ENCODE peak calls at places on chromosomes 11 and 22, in six cellular contexts. One of them, this sample, is unnamed.
A peak's percentile ranks its signal among the peaks of the same experiment; 100 is the strongest.

GRCh38 chr11:62472063-62472884 is 53.4 kb downstream of the SCGB1A1 start:
- DNase-seq in WTC11: no peak
- DNase-seq in HepG2: peak; percentile 46
- DNase-seq in GM12878: no peak
- DNase-seq in K562: peak; percentile 79
- DNase-seq in H1: no peak
- DNase-seq in this sample: peak; percentile 59

GRCh38 chr11:70872950-70873735 is 379.2 kb downstream of the SHANK2 start:
- DNase-seq in WTC11: peak; percentile 57
- DNase-seq in HepG2: no peak
- DNase-seq in GM12878: no peak
- DNase-seq in K562: no peak
- DNase-seq in H1: peak; percentile 10
- DNase-seq in this sample: no peak

GRCh38 chr11:99257131-99257530 is 236.4 kb downstream of the CNTN5 start:
- DNase-seq in WTC11: no peak
- DNase-seq in HepG2: peak; percentile 72
- DNase-seq in GM12878: no peak
- DNase-seq in K562: no peak
- DNase-seq in H1: no peak
- DNase-seq in this sample: no peak

GRCh38 chr11:6052374-6052773 is 21.8 kb upstream of the OR56A1 start:
- DNase-seq in WTC11: no peak
- DNase-seq in HepG2: no peak
- DNase-seq in GM12878: no peak
- DNase-seq in K562: no peak
- DNase-seq in H1: no peak
- DNase-seq in this sample: no peak

GRCh38 chr11:134498326-134499139 is 86.5 kb upstream of the B3GAT1 start:
- DNase-seq in WTC11: peak; percentile 6
- DNase-seq in HepG2: no peak
- DNase-seq in GM12878: no peak
- DNase-seq in K562: no peak
- DNase-seq in H1: no peak
- DNase-seq in this sample: no peak

GRCh38 chr11:17423533-17424310 is 35.3 kb upstream of the KCNJ11 start:
- DNase-seq in WTC11: no peak
- DNase-seq in HepG2: peak; percentile 58
- DNase-seq in GM12878: no peak
- DNase-seq in K562: no peak
- DNase-seq in H1: no peak
- DNase-seq in this sample: no peak

GRCh38 chr11:96014234-96014633 is 90.3 kb upstream of the MTMR2 start:
- DNase-seq in WTC11: no peak
- DNase-seq in HepG2: peak; percentile 97
- DNase-seq in GM12878: peak; percentile 36
- DNase-seq in K562: no peak
- DNase-seq in H1: no peak
- DNase-seq in this sample: peak; percentile 16

GRCh38 chr11:12174145-12175143 is 64.1 kb downstream of the MICAL2 start:
- DNase-seq in WTC11: no peak
- DNase-seq in HepG2: no peak
- DNase-seq in GM12878: peak; percentile 81
- DNase-seq in K562: no peak
- DNase-seq in H1: no peak
- DNase-seq in this sample: no peak

GRCh38 chr11:70668204-70669202 is 270.2 kb downstream of the CTTN start:
- DNase-seq in WTC11: no peak
- DNase-seq in HepG2: no peak
- DNase-seq in GM12878: no peak
- DNase-seq in K562: no peak
- DNase-seq in H1: no peak
- DNase-seq in this sample: no peak

GRCh38 chr11:267491-267994 is 10.7 kb upstream of the NLRP6 start:
- DNase-seq in WTC11: no peak
- DNase-seq in HepG2: no peak
- DNase-seq in GM12878: peak; percentile 35
- DNase-seq in K562: peak; percentile 68
- DNase-seq in H1: no peak
- DNase-seq in this sample: no peak

GRCh38 chr11:128890543-128891409 is at the start of gene KCNJ5:
- DNase-seq in WTC11: peak; percentile 56
- DNase-seq in HepG2: no peak
- DNase-seq in GM12878: no peak
- DNase-seq in K562: no peak
- DNase-seq in H1: no peak
- DNase-seq in this sample: no peak

GRCh38 chr11:2428322-2428795 is 16.0 kb downstream of the TRPM5 start:
- DNase-seq in WTC11: peak; percentile 88
- DNase-seq in HepG2: peak; percentile 61
- DNase-seq in GM12878: no peak
- DNase-seq in K562: peak; percentile 76
- DNase-seq in H1: no peak
- DNase-seq in this sample: peak; percentile 52

GRCh38 chr22:37240240-37240940 is 3.7 kb downstream of the RAC2 start:
- DNase-seq in WTC11: no peak
- DNase-seq in HepG2: no peak
- DNase-seq in GM12878: no peak
- DNase-seq in K562: no peak
- DNase-seq in H1: no peak
- DNase-seq in this sample: no peak

GRCh38 chr11:16406226-16406625 is 49.9 kb upstream of the SOX6 start:
- DNase-seq in WTC11: no peak
- DNase-seq in HepG2: no peak
- DNase-seq in GM12878: no peak
- DNase-seq in K562: no peak
- DNase-seq in H1: no peak
- DNase-seq in this sample: no peak

GRCh38 chr11:16408619-16409018 is 52.3 kb upstream of the SOX6 start:
- DNase-seq in WTC11: no peak
- DNase-seq in HepG2: no peak
- DNase-seq in GM12878: no peak
- DNase-seq in K562: peak; percentile 14
- DNase-seq in H1: no peak
- DNase-seq in this sample: no peak

GRCh38 chr11:16412525-16413194 is 56.3 kb upstream of the SOX6 start:
- DNase-seq in WTC11: no peak
- DNase-seq in HepG2: no peak
- DNase-seq in GM12878: no peak
- DNase-seq in K562: no peak
- DNase-seq in H1: no peak
- DNase-seq in this sample: no peak

GRCh38 chr11:16404781-16405180 is 48.4 kb upstream of the SOX6 start:
- DNase-seq in WTC11: no peak
- DNase-seq in HepG2: no peak
- DNase-seq in GM12878: no peak
- DNase-seq in K562: no peak
- DNase-seq in H1: no peak
- DNase-seq in this sample: no peak

GRCh38 chr11:16410479-16410878 is 54.1 kb upstream of the SOX6 start:
- DNase-seq in WTC11: no peak
- DNase-seq in HepG2: no peak
- DNase-seq in GM12878: no peak
- DNase-seq in K562: no peak
- DNase-seq in H1: no peak
- DNase-seq in this sample: no peak
- TF ChIP-seq MAX in WTC11: no peak
- TF ChIP-seq MAX in HepG2: no peak
- TF ChIP-seq MAX in GM12878: no peak
- TF ChIP-seq MAX in K562: no peak
- TF ChIP-seq MAX in H1: no peak
- TF ChIP-seq MAX in this sample: no peak

GRCh38 chr11:114156131-114156581 is 96.6 kb downstream of the ZBTB16 start:
- DNase-seq in WTC11: no peak
- DNase-seq in HepG2: no peak
- DNase-seq in GM12878: no peak
- DNase-seq in K562: no peak
- DNase-seq in H1: no peak
- DNase-seq in this sample: no peak

GRCh38 chr11:114152785-114153184 is 93.3 kb downstream of the ZBTB16 start:
- DNase-seq in WTC11: no peak
- DNase-seq in HepG2: no peak
- DNase-seq in GM12878: no peak
- DNase-seq in K562: no peak
- DNase-seq in H1: no peak
- DNase-seq in this sample: no peak

GRCh38 chr11:114153224-114153623 is 93.7 kb downstream of the ZBTB16 start:
- DNase-seq in WTC11: no peak
- DNase-seq in HepG2: no peak
- DNase-seq in GM12878: no peak
- DNase-seq in K562: no peak
- DNase-seq in H1: no peak
- DNase-seq in this sample: no peak

GRCh38 chr11:114155116-114155515 is 95.6 kb downstream of the ZBTB16 start:
- DNase-seq in WTC11: no peak
- DNase-seq in HepG2: no peak
- DNase-seq in GM12878: no peak
- DNase-seq in K562: no peak
- DNase-seq in H1: no peak
- DNase-seq in this sample: no peak

DNA sequence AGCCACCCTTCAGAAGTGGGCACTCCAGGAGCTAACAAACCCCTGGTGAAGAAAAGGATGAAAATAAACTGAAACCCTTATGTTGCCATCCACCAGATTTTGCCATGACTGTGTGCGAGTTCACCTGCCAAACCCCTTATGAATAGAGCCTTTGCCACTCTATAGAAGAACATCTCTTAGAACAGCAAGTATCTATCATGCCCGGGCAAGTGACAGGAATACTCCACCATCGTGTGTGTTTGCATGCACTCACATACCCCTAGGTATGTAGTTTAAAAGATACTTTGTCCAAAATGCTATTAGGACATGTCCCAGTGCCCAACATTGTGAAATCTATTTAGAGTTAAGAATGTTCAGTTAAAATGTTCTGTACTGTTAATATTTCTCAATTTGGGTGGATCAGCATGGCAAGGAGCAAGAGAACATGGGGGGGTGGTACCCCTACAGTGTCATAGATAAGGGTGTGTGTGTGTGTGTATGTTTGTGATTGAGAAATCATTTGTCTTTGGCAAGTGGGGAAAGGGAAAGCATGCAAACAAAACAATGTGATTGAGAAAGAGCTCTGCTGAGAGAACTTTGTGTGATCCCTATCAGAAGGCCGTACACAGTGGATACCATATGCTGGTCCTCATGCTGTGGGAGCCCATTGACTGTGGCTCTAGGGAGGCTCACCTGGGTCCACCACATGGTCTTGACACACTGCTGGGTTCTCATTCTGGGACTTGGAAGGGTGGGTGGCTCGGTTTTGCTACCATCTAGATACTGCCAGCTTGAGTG is 94.9 kb downstream of the ZBTB16 start:
- DNase-seq in WTC11: no peak
- DNase-seq in HepG2: peak; percentile 30
- DNase-seq in GM12878: no peak
- DNase-seq in K562: no peak
- DNase-seq in H1: no peak
- DNase-seq in this sample: no peak
- TF ChIP-seq ATF3 in WTC11: no peak
- TF ChIP-seq ATF3 in HepG2: no peak
- TF ChIP-seq ATF3 in GM12878: no peak
- TF ChIP-seq ATF3 in K562: no peak
- TF ChIP-seq ATF3 in H1: no peak
- TF ChIP-seq ATF3 in this sample: no peak

DNA sequence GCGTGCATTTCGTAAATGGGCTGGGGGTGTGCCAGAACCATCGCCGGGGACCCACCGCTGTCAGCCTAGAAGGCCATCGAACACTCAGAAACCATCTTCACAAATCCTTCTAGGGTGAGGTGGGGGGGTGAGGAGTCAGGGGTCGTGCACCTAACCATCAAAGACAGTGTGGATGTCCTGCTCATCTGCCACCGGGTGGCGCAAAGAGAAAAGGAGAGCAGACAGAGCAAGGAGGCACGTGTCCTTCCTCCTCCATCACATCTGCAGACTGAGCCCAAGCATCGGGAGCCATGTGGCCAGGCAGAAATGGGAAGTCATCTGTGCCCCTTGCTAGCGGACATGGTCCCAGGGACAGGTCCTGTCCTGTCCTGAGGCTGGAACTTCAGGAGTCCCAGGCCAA is 61.9 kb upstream of the NUP50 start:
- DNase-seq in WTC11: peak; percentile 80
- DNase-seq in HepG2: peak; percentile 67
- DNase-seq in GM12878: no peak
- DNase-seq in K562: peak; percentile 33
- DNase-seq in H1: no peak
- DNase-seq in this sample: no peak
- TF ChIP-seq MAX in WTC11: peak; percentile 97
- TF ChIP-seq MAX in HepG2: peak; percentile 79
- TF ChIP-seq MAX in GM12878: no peak
- TF ChIP-seq MAX in K562: no peak
- TF ChIP-seq MAX in H1: peak; percentile 97
- TF ChIP-seq MAX in this sample: peak; percentile 79

GRCh38 chr11:122723576-122723975 is 68.1 kb downstream of the UBASH3B start:
- DNase-seq in WTC11: no peak
- DNase-seq in HepG2: no peak
- DNase-seq in GM12878: no peak
- DNase-seq in K562: no peak
- DNase-seq in H1: no peak
- DNase-seq in this sample: no peak

GRCh38 chr11:122723106-122723505 is 67.6 kb downstream of the UBASH3B start:
- DNase-seq in WTC11: no peak
- DNase-seq in HepG2: no peak
- DNase-seq in GM12878: no peak
- DNase-seq in K562: no peak
- DNase-seq in H1: no peak
- DNase-seq in this sample: no peak

GRCh38 chr11:122721201-122721963 is 65.9 kb downstream of the UBASH3B start:
- DNase-seq in WTC11: no peak
- DNase-seq in HepG2: no peak
- DNase-seq in GM12878: no peak
- DNase-seq in K562: no peak
- DNase-seq in H1: no peak
- DNase-seq in this sample: no peak

GRCh38 chr11:122721964-122722266 is 66.4 kb downstream of the UBASH3B start:
- DNase-seq in WTC11: no peak
- DNase-seq in HepG2: no peak
- DNase-seq in GM12878: no peak
- DNase-seq in K562: no peak
- DNase-seq in H1: no peak
- DNase-seq in this sample: peak; percentile 16

DNA sequence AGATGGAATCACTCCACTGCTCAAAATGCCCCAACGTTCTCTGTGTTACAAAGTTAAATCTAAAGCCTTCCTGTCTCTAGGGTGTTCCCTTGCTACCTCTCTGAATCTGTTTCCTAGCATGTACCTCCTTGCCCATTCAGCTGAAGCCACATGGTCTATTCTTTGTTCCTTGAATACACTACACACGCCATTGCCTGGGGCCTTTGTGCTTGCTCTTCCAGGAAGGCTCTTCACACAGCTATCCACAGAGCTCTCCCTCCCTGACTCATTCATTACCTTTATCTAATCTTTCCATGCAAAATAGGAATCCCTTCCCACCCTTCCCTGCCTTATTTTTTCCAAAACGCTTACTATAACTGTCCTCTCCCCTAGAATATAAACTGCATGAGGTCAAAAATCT is 65.0 kb downstream of the UBASH3B start:
- DNase-seq in WTC11: no peak
- DNase-seq in HepG2: no peak
- DNase-seq in GM12878: no peak
- DNase-seq in K562: no peak
- DNase-seq in H1: no peak
- DNase-seq in this sample: no peak
- TF ChIP-seq ATF3 in WTC11: no peak
- TF ChIP-seq ATF3 in HepG2: no peak
- TF ChIP-seq ATF3 in GM12878: no peak
- TF ChIP-seq ATF3 in K562: no peak
- TF ChIP-seq ATF3 in H1: no peak
- TF ChIP-seq ATF3 in this sample: no peak